ENCODE peak calls at places on chromosome 2, in nine cellular contexts. G is EL; Z is activated gamma-delta T cell; M is stimulated activated CD8-positive, alpha-beta memory T cell treated with anti-CD3 and anti-CD28 coated beads, Interleukin-15, amount 100 ng/mL, for 24 hours; V is anterior cingulate cortex; K is GM10248; A is NCI-H345; X is DMS153; F is hepatocyte. B is an unnamed sample.

GRCh38 chr2:113058998-113059960 is at the start of gene IL36RN:
- DNase-seq in F (peak), Z (no peak), K (no peak), X (no peak), M (no peak), G (no peak), V (no peak), A (no peak), B (no peak)

GRCh38 chr2:72722492-72723090 is 103.2 kb downstream of the EXOC6B start:
- DNase-seq in V (no peak), A (no peak), K (no peak), G (peak), X (no peak), Z (no peak), M (no peak), F (no peak), B (no peak)

GRCh38 chr2:96903318-96903717 is 33.4 kb upstream of the SEMA4C start:
- DNase-seq in Z (no peak), M (no peak), V (no peak), K (no peak), X (no peak), G (no peak), A (no peak), F (no peak), B (no peak)

GRCh38 chr2:24334245-24334633 is 26.1 kb downstream of the ITSN2 start:
- DNase-seq in V (no peak), G (no peak), Z (no peak), A (no peak), M (no peak), F (no peak), K (no peak), X (no peak), B (no peak)

GRCh38 chr2:6073260-6074141 is 381.3 kb downstream of the SOX11 start:
- DNase-seq in V (no peak), M (no peak), X (peak), K (no peak), F (peak), Z (no peak), G (no peak), A (peak), B (peak)

GRCh38 chr2:231693956-231694355 is 14.4 kb upstream of the PTMA start:
- DNase-seq in A (no peak), K (no peak), G (no peak), X (no peak), Z (no peak), V (no peak), F (no peak), M (no peak), B (no peak)

GRCh38 chr2:8086796-8087479 is 594.9 kb upstream of the ID2 start:
- DNase-seq in F (no peak), A (no peak), V (no peak), X (no peak), Z (no peak), G (peak), K (no peak), M (no peak), B (no peak)

GRCh38 chr2:61405813-61406212 is 65.1 kb downstream of the USP34 start:
- DNase-seq in V (no peak), X (no peak), M (no peak), K (no peak), Z (no peak), A (no peak), F (no peak), G (no peak), B (no peak)

GRCh38 chr2:37566517-37566961 is 104.9 kb downstream of the CDC42EP3 start:
- DNase-seq in Z (no peak), A (no peak), F (no peak), V (no peak), G (peak), M (no peak), K (no peak), X (no peak), B (no peak)

GRCh38 chr2:205734436-205734835 is 52.1 kb downstream of the NRP2 start:
- DNase-seq in Z (no peak), X (no peak), A (no peak), F (peak), M (no peak), V (no peak), K (no peak), G (peak), B (no peak)

GRCh38 chr2:233684640-233685039 is 2.9 kb downstream of the UGT1A7 start:
- DNase-seq in X (no peak), M (no peak), V (no peak), K (no peak), G (no peak), A (no peak), Z (no peak), F (no peak), B (no peak)

GRCh38 chr2:238728322-238729260 is 119.3 kb upstream of the TWIST2 start:
- DNase-seq in V (no peak), G (peak), F (peak), K (no peak), A (no peak), M (no peak), Z (no peak), X (no peak), B (no peak)

GRCh38 chr2:102618452-102619413 is 620 bp upstream of the SLC9A2 start:
- DNase-seq in M (no peak), V (no peak), G (peak), X (no peak), K (peak), A (no peak), F (peak), Z (no peak), B (no peak)

GRCh38 chr2:47043891-47044239 is 111.2 kb downstream of the STPG4 start:
- DNase-seq in G (no peak), F (no peak), X (no peak), K (no peak), Z (no peak), A (peak), M (no peak), V (no peak), B (no peak)

GRCh38 chr2:85811173-85811849 is 57.5 kb downstream of the ATOH8 start:
- DNase-seq in K (peak), X (peak), G (peak), M (no peak), F (peak), V (no peak), Z (no peak), A (no peak), B (no peak)

GRCh38 chr2:33134086-33134763 is 187.5 kb downstream of the LTBP1 start:
- DNase-seq in K (no peak), M (no peak), F (peak), X (peak), G (peak), A (peak), V (no peak), Z (no peak), B (no peak)

GRCh38 chr2:64887565-64887964 is 101.6 kb upstream of the SLC1A4 start:
- DNase-seq in X (no peak), V (no peak), K (no peak), Z (no peak), A (no peak), M (no peak), F (no peak), G (no peak), B (no peak)

GRCh38 chr2:70473101-70473722 is 80.4 kb downstream of the TGFA start:
- DNase-seq in A (no peak), Z (no peak), X (no peak), G (no peak), K (no peak), V (no peak), F (no peak), M (no peak), B (no peak)

GRCh38 chr2:210370562-210370961 is 55.6 kb upstream of the MYL1 start:
- DNase-seq in Z (no peak), X (no peak), A (no peak), V (no peak), M (no peak), K (no peak), F (no peak), G (no peak), B (no peak)

GRCh38 chr2:151637284-151637781 is 96.9 kb downstream of the NEB start:
- DNase-seq in Z (no peak), G (no peak), M (peak), A (no peak), X (no peak), K (no peak), V (no peak), F (no peak), B (no peak)

GRCh38 chr2:216915548-216916128 is 55.8 kb upstream of the TNP1 start:
- DNase-seq in M (no peak), A (no peak), G (no peak), X (no peak), F (no peak), V (no peak), K (no peak), Z (no peak), B (no peak)

GRCh38 chr2:7516447-7517121 is 599.4 kb downstream of the RNF144A start:
- DNase-seq in F (no peak), M (no peak), G (no peak), Z (no peak), X (no peak), V (no peak), K (no peak), A (no peak), B (no peak)

GRCh38 chr2:237471457-237472186 is 15.4 kb upstream of the MLPH start:
- DNase-seq in M (no peak), K (peak), Z (no peak), F (peak), G (peak), X (peak), V (no peak), A (peak), B (no peak)

GRCh38 chr2:43743706-43744105 is 30.1 kb upstream of the DYNC2LI1 start:
- DNase-seq in F (no peak), A (no peak), Z (no peak), K (no peak), X (no peak), M (no peak), V (no peak), G (no peak), B (no peak)

GRCh38 chr2:86330015-86330414 is 7.4 kb downstream of the REEP1 start:
- DNase-seq in G (no peak), K (no peak), F (no peak), Z (no peak), M (no peak), V (no peak), X (no peak), A (no peak), B (no peak)

GRCh38 chr2:232000439-232000838 is 38.9 kb downstream of the DIS3L2 start:
- DNase-seq in A (no peak), F (no peak), Z (no peak), M (no peak), X (no peak), K (no peak), G (no peak), V (no peak), B (no peak)

GRCh38 chr2:174719016-174719415 is 45.3 kb downstream of the CHRNA1 start:
- DNase-seq in V (no peak), M (no peak), G (no peak), A (no peak), K (no peak), Z (no peak), F (no peak), X (no peak), B (no peak)

GRCh38 chr2:38376346-38376682 is 759 bp downstream of the ATL2 start:
- DNase-seq in G (peak), M (peak), X (peak), Z (peak), A (peak), V (peak), F (peak), K (peak), B (peak)

GRCh38 chr2:130985206-130985779 is 108.0 kb downstream of the FAM168B start:
- DNase-seq in A (no peak), F (no peak), X (no peak), K (no peak), Z (no peak), G (no peak), M (no peak), V (no peak), B (no peak)

GRCh38 chr2:112700004-112700667 is 20.7 kb upstream of the NT5DC4 start:
- DNase-seq in X (no peak), F (no peak), M (no peak), G (no peak), K (no peak), A (no peak), Z (no peak), V (no peak), B (no peak)

GRCh38 chr2:205721057-205721767 is 38.9 kb downstream of the NRP2 start:
- DNase-seq in V (no peak), F (no peak), Z (no peak), G (no peak), X (no peak), K (no peak), A (no peak), M (no peak), B (no peak)

GRCh38 chr2:31129835-31130561 is 8.2 kb downstream of the GALNT14 start:
- DNase-seq in K (no peak), F (no peak), Z (no peak), G (no peak), M (no peak), X (peak), A (peak), V (no peak), B (no peak)

GRCh38 chr2:204967199-204967995 is 422.1 kb downstream of the PARD3B start:
- DNase-seq in X (peak), Z (no peak), K (no peak), V (no peak), G (no peak), F (no peak), A (no peak), M (no peak), B (no peak)

GRCh38 chr2:56008661-56009411 is 85.3 kb upstream of the EFEMP1 start:
- DNase-seq in V (no peak), F (peak), A (peak), K (no peak), Z (no peak), M (no peak), G (peak), X (peak), B (peak)

GRCh38 chr2:55027226-55027625 is 23.0 kb downstream of the RTN4 start:
- DNase-seq in K (no peak), M (no peak), G (no peak), Z (no peak), X (no peak), A (no peak), F (no peak), V (no peak), B (no peak)

GRCh38 chr2:147082850-147083522 is 761.8 kb upstream of the ACVR2A start:
- DNase-seq in V (no peak), G (peak), Z (no peak), M (peak), K (peak), X (peak), A (peak), F (peak), B (no peak)